ENCODE peak calls at places on chromosomes 12 and 14, in nine cellular contexts. B is body of pancreas, K is cardiac muscle cell, H is Peyer's patch, M is AG09309, U is astrocyte, A is breast epithelium, D is cardiac fibroblast, O is endothelial cell. Q is an unnamed sample.

GRCh38 chr14:28751467-28752058 is 15.0 kb upstream of the FOXG1 start:
- DNase-seq in H (no peak), O (peak; percentile 66), K (peak; percentile 84), U (peak; percentile 39), A (no peak), D (peak; percentile 74), M (peak; percentile 11), B (peak; percentile 44), Q (peak; percentile 32)

GRCh38 chr14:21496453-21496852 is 14.7 kb downstream of the METTL3 start:
- DNase-seq in K (no peak), O (no peak), A (no peak), B (no peak), U (no peak), H (no peak), M (no peak), D (peak; percentile 43), Q (no peak)

GRCh38 chr14:35818346-35819115 is 7.6 kb upstream of the BRMS1L start:
- DNase-seq in M (no peak), B (peak; percentile 51), D (peak; percentile 66), A (no peak), U (peak; percentile 14), H (no peak), K (peak; percentile 50), O (peak; percentile 40), Q (no peak)

GRCh38 chr12:124834822-124835221 is 28.8 kb downstream of the SCARB1 start:
- DNase-seq in O (no peak), A (no peak), D (no peak), H (no peak), B (no peak), M (no peak), K (no peak), U (no peak), Q (no peak)

GRCh38 chr14:32473476-32473875 is 144.4 kb downstream of the AKAP6 start:
- DNase-seq in M (no peak), A (peak; percentile 75), H (no peak), K (no peak), U (peak; percentile 88), B (peak; percentile 31), D (peak; percentile 38), O (no peak), Q (no peak)

GRCh38 chr12:49109631-49110172 is 945 bp downstream of the LMBR1L start:
- DNase-seq in K (no peak), M (no peak), B (no peak), A (no peak), H (no peak), D (no peak), O (no peak), U (no peak), Q (no peak)

GRCh38 chr12:2998789-2999264 is 39.6 kb downstream of the TEAD4 start:
- DNase-seq in D (peak; percentile 84), H (no peak), O (no peak), A (no peak), K (peak; percentile 83), B (peak; percentile 72), U (peak; percentile 81), M (peak; percentile 20), Q (no peak)

GRCh38 chr14:37237094-37237493 is 39.4 kb downstream of the MIPOL1 start:
- DNase-seq in B (no peak), A (no peak), M (no peak), O (no peak), D (no peak), H (no peak), K (no peak), U (no peak), Q (no peak)

GRCh38 chr12:12397184-12397583 is 40.3 kb downstream of the BORCS5 start:
- DNase-seq in M (no peak), O (no peak), A (no peak), K (no peak), D (no peak), H (no peak), B (no peak), U (no peak), Q (no peak)

GRCh38 chr12:13343380-13343779 is 146.9 kb downstream of the EMP1 start:
- DNase-seq in A (no peak), H (no peak), M (no peak), O (no peak), K (no peak), U (peak; percentile 14), D (peak; percentile 60), B (no peak), Q (no peak)

DNA sequence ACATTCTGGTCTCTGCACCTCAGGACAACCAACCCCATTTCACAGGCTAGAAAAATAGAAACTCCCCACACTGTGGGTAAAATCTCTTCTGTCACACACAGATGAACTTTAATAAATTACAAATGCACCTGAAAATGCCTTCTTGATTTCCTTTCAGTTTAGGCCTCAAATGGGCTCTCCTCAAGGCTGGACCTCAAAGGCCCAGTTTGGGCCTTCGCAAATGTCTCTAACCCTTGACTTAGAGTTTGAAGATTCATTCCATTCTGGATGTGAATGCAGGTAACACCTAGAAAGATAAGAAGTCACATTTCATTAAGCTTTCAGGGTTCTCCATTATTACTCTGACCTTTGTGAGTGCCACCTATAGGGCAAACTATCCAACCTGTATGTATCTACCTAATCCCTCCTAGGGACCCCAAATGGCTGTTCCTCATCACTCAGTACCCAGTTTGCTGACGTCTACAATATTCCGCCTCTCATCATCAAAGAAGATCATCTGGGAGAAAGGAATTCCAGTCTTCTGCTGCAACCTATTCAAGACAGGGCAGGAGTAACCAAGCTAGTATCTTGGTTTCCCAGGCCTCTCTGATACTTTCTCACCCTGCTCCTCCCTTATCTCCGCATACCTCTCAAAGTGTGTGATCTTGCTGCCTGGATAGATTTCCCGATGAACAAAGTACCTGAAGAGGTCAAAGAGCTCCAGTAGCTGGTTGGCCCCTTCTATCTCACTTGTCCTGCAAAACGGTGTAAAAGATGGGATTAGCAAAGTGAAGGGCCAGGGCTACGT is 771 bp upstream of the CHMP4A start:
- DNase-seq in H (no peak), D (no peak), U (no peak), B (no peak), M (no peak), A (no peak), K (no peak), O (no peak), Q (no peak)
- TF ChIP-seq CTCF in H (no peak), D (no peak), U (no peak), B (no peak), M (no peak), A (no peak), K (no peak), O (no peak), Q (no peak)

GRCh38 chr12:32946504-32947131 is 50.0 kb upstream of the PKP2 start:
- DNase-seq in M (no peak), D (no peak), U (no peak), H (no peak), O (no peak), A (no peak), K (no peak), B (no peak), Q (no peak)

GRCh38 chr12:32949815-32950214 is 53.2 kb upstream of the PKP2 start:
- DNase-seq in M (no peak), U (no peak), B (no peak), A (no peak), D (no peak), O (no peak), H (no peak), K (no peak), Q (no peak)

GRCh38 chr12:32944195-32944594 is 47.6 kb upstream of the PKP2 start:
- DNase-seq in U (no peak), H (no peak), B (no peak), D (peak; percentile 35), O (no peak), A (no peak), K (no peak), M (no peak), Q (no peak)

DNA sequence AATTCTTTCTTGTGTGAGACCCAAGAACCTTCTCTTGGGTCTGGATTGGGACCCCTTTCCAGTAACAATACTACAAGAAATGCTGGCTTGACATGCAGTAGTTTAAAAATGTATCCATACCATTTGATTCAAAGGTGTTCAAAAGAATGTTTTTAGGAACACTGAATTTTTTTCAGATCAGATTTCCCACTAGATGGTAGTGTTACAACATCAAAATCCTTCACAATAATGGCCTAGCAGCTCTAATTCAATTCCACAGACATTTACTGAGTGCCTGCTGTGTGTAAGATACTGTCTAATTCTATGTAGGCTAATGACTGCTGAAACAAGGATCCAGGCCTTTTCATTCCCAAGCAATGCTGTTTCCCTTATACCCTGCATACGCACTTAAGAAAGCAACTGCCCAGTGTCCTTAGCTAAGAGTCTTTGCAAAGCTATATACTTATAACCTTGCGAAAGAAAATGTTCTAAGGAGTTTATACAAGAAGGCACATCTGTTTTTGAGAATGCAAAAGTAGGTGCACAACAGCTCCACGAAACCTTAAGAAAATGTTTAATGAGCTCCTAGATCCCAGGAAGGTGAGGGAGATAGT is 50.7 kb upstream of the PKP2 start:
- DNase-seq in H (no peak), B (no peak), K (peak; percentile 59), U (no peak), A (no peak), D (peak; percentile 34), M (no peak), O (no peak), Q (no peak)
- TF ChIP-seq CTCF in H (peak; percentile 13), B (no peak), K (peak; percentile 8), U (no peak), A (no peak), D (no peak), M (no peak), O (no peak), Q (peak; percentile 63)

DNA sequence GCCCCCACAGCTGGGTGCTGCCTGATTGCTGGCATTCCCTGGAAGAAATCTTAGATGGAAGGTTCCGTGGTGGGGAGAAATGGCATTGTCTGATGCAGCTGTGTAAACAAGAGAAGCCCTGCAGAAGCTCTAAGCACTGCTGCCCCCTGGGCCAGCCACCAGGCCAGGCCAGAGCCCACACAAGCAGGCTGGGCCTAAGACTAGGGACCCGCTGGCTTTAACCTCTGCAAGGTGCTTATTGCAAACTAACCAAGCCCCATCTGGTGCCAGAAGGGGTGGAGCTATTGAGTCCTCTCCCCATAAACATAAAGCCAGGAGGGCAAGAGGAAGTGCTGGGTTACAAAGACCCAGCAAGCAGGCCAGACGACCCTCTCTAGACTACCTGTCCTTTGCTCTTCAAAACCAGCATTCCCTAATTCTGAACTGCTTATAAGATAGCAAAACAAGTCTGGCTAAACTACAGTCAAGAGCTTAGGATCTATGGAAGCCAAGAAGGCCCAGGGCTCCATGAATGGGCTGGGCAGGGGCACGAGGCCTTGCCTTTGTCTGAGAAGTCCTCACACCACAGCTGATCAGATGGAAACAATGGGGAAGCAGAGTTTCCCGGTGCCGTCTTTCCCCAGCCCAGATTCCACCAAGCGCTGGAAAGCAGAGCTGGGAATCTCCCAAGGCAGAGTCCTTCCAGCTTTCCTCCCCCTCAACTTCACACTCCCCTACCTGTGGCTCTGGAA is 28.8 kb downstream of the P2RX4 start:
- DNase-seq in H (no peak), K (no peak), O (no peak), M (no peak), B (peak; percentile 38), D (no peak), A (no peak), U (no peak), Q (no peak)
- TF ChIP-seq CTCF in H (no peak), K (no peak), O (no peak), M (no peak), B (no peak), D (no peak), A (no peak), U (no peak), Q (no peak)

DNA sequence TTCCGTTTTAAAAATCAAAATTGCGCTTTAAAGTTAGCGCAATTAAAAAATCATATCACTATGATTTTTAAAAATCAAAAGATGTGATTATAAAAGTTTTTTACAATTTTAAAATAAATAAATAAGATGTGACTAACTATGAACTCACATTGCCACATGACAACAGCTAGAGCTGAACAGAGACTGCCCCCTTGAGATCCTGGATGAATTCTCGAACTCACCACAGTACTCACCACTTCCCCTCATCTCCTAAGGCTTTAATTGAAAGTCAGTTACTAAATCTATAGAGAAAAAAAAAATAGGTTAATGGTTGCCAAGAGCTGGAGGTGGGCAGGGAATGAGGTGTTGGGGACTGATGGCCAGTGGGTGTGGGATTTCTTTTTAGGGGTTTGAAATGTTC is 384.2 kb downstream of the ZFP36L1 start:
- DNase-seq in M (no peak), O (no peak), A (no peak), B (no peak), U (no peak), D (peak; percentile 75), K (no peak), H (no peak), Q (no peak)
- TF ChIP-seq CTCF in M (peak; percentile 22), O (no peak), A (no peak), B (no peak), U (no peak), D (peak; percentile 27), K (peak; percentile 16), H (peak; percentile 8), Q (no peak)

Q was measured in progenitor cell of endocrine pancreas.